ENCODE peak calls at places on chromosome 2, in eight cellular contexts. One of them, this sample, is unnamed.

GRCh38 chr2:216925632-216926366 is 65.9 kb upstream of the TNP1 start:
- DNase-seq in cardiac septum: no peak
- DNase-seq in neural progenitor cell: no peak
- DNase-seq in HEK293T: no peak
- DNase-seq in kidney tubule cell: no peak
- DNase-seq in renal cortical epithelial cell: no peak
- DNase-seq in activated naive CD4-positive, alpha-beta T cell treated with anti-CD3 and anti-CD28 coated beads, Interleukin-2, amount 10 ng/mL, durations not matched to agents 7 days and 5 days: no peak
- DNase-seq in GM12864: no peak
- DNase-seq in this sample: no peak

GRCh38 chr2:28626891-28627421 is 124.7 kb upstream of the PPP1CB start:
- DNase-seq in cardiac septum: peak
- DNase-seq in neural progenitor cell: no peak
- DNase-seq in HEK293T: no peak
- DNase-seq in kidney tubule cell: no peak
- DNase-seq in renal cortical epithelial cell: no peak
- DNase-seq in activated naive CD4-positive, alpha-beta T cell treated with anti-CD3 and anti-CD28 coated beads, Interleukin-2, amount 10 ng/mL, durations not matched to agents 7 days and 5 days: no peak
- DNase-seq in GM12864: no peak
- DNase-seq in this sample: peak

GRCh38 chr2:224837558-224837957 is 121.4 kb upstream of the CCDC195 start:
- DNase-seq in cardiac septum: no peak
- DNase-seq in neural progenitor cell: no peak
- DNase-seq in HEK293T: no peak
- DNase-seq in kidney tubule cell: peak
- DNase-seq in renal cortical epithelial cell: peak
- DNase-seq in activated naive CD4-positive, alpha-beta T cell treated with anti-CD3 and anti-CD28 coated beads, Interleukin-2, amount 10 ng/mL, durations not matched to agents 7 days and 5 days: no peak
- DNase-seq in GM12864: no peak
- DNase-seq in this sample: peak

GRCh38 chr2:40430741-40431599 is 20.9 kb downstream of the SLC8A1 start:
- DNase-seq in cardiac septum: no peak
- DNase-seq in neural progenitor cell: no peak
- DNase-seq in HEK293T: no peak
- DNase-seq in kidney tubule cell: peak
- DNase-seq in renal cortical epithelial cell: no peak
- DNase-seq in activated naive CD4-positive, alpha-beta T cell treated with anti-CD3 and anti-CD28 coated beads, Interleukin-2, amount 10 ng/mL, durations not matched to agents 7 days and 5 days: no peak
- DNase-seq in GM12864: no peak
- DNase-seq in this sample: no peak

GRCh38 chr2:150030440-150030839 is 442.9 kb upstream of the MMADHC start:
- DNase-seq in cardiac septum: no peak
- DNase-seq in neural progenitor cell: no peak
- DNase-seq in HEK293T: no peak
- DNase-seq in kidney tubule cell: no peak
- DNase-seq in renal cortical epithelial cell: no peak
- DNase-seq in activated naive CD4-positive, alpha-beta T cell treated with anti-CD3 and anti-CD28 coated beads, Interleukin-2, amount 10 ng/mL, durations not matched to agents 7 days and 5 days: no peak
- DNase-seq in GM12864: no peak
- DNase-seq in this sample: no peak

GRCh38 chr2:57330447-57330846 is 716.2 kb upstream of the VRK2 start:
- DNase-seq in cardiac septum: no peak
- DNase-seq in neural progenitor cell: no peak
- DNase-seq in HEK293T: no peak
- DNase-seq in kidney tubule cell: peak
- DNase-seq in renal cortical epithelial cell: peak
- DNase-seq in activated naive CD4-positive, alpha-beta T cell treated with anti-CD3 and anti-CD28 coated beads, Interleukin-2, amount 10 ng/mL, durations not matched to agents 7 days and 5 days: no peak
- DNase-seq in GM12864: no peak
- DNase-seq in this sample: peak

GRCh38 chr2:151138507-151138906 is 123.2 kb downstream of the RBM43 start:
- DNase-seq in cardiac septum: no peak
- DNase-seq in neural progenitor cell: no peak
- DNase-seq in HEK293T: no peak
- DNase-seq in kidney tubule cell: no peak
- DNase-seq in renal cortical epithelial cell: no peak
- DNase-seq in activated naive CD4-positive, alpha-beta T cell treated with anti-CD3 and anti-CD28 coated beads, Interleukin-2, amount 10 ng/mL, durations not matched to agents 7 days and 5 days: no peak
- DNase-seq in GM12864: no peak
- DNase-seq in this sample: peak

GRCh38 chr2:228690681-228691080 is 509.2 kb upstream of the SPHKAP start:
- DNase-seq in cardiac septum: no peak
- DNase-seq in neural progenitor cell: peak
- DNase-seq in HEK293T: no peak
- DNase-seq in kidney tubule cell: no peak
- DNase-seq in renal cortical epithelial cell: no peak
- DNase-seq in activated naive CD4-positive, alpha-beta T cell treated with anti-CD3 and anti-CD28 coated beads, Interleukin-2, amount 10 ng/mL, durations not matched to agents 7 days and 5 days: no peak
- DNase-seq in GM12864: no peak
- DNase-seq in this sample: no peak

GRCh38 chr2:105926960-105927678 is 182.4 kb downstream of the NCK2 start:
- DNase-seq in cardiac septum: no peak
- DNase-seq in neural progenitor cell: no peak
- DNase-seq in HEK293T: no peak
- DNase-seq in kidney tubule cell: no peak
- DNase-seq in renal cortical epithelial cell: no peak
- DNase-seq in activated naive CD4-positive, alpha-beta T cell treated with anti-CD3 and anti-CD28 coated beads, Interleukin-2, amount 10 ng/mL, durations not matched to agents 7 days and 5 days: peak
- DNase-seq in GM12864: no peak
- DNase-seq in this sample: no peak

GRCh38 chr2:224922142-224922727 is 120.0 kb downstream of the DOCK10 start:
- DNase-seq in cardiac septum: no peak
- DNase-seq in neural progenitor cell: no peak
- DNase-seq in HEK293T: no peak
- DNase-seq in kidney tubule cell: no peak
- DNase-seq in renal cortical epithelial cell: no peak
- DNase-seq in activated naive CD4-positive, alpha-beta T cell treated with anti-CD3 and anti-CD28 coated beads, Interleukin-2, amount 10 ng/mL, durations not matched to agents 7 days and 5 days: no peak
- DNase-seq in GM12864: no peak
- DNase-seq in this sample: no peak

GRCh38 chr2:26691881-26692813 is at the start of gene KCNK3:
- DNase-seq in cardiac septum: no peak
- DNase-seq in neural progenitor cell: peak
- DNase-seq in HEK293T: peak
- DNase-seq in kidney tubule cell: peak
- DNase-seq in renal cortical epithelial cell: peak
- DNase-seq in activated naive CD4-positive, alpha-beta T cell treated with anti-CD3 and anti-CD28 coated beads, Interleukin-2, amount 10 ng/mL, durations not matched to agents 7 days and 5 days: peak
- DNase-seq in GM12864: no peak
- DNase-seq in this sample: no peak

GRCh38 chr2:96320326-96321229 is 4.5 kb upstream of the ITPRIPL1 start:
- DNase-seq in cardiac septum: no peak
- DNase-seq in neural progenitor cell: no peak
- DNase-seq in HEK293T: no peak
- DNase-seq in kidney tubule cell: no peak
- DNase-seq in renal cortical epithelial cell: no peak
- DNase-seq in activated naive CD4-positive, alpha-beta T cell treated with anti-CD3 and anti-CD28 coated beads, Interleukin-2, amount 10 ng/mL, durations not matched to agents 7 days and 5 days: no peak
- DNase-seq in GM12864: no peak
- DNase-seq in this sample: no peak

GRCh38 chr2:39632871-39633270 is 32.8 kb upstream of the TMEM178A start:
- DNase-seq in cardiac septum: no peak
- DNase-seq in neural progenitor cell: peak
- DNase-seq in HEK293T: no peak
- DNase-seq in kidney tubule cell: peak
- DNase-seq in renal cortical epithelial cell: peak
- DNase-seq in activated naive CD4-positive, alpha-beta T cell treated with anti-CD3 and anti-CD28 coated beads, Interleukin-2, amount 10 ng/mL, durations not matched to agents 7 days and 5 days: no peak
- DNase-seq in GM12864: no peak
- DNase-seq in this sample: peak

GRCh38 chr2:20067992-20068727 is 16.7 kb upstream of the LAPTM4A start:
- DNase-seq in cardiac septum: no peak
- DNase-seq in neural progenitor cell: no peak
- DNase-seq in HEK293T: no peak
- DNase-seq in kidney tubule cell: peak
- DNase-seq in renal cortical epithelial cell: peak
- DNase-seq in activated naive CD4-positive, alpha-beta T cell treated with anti-CD3 and anti-CD28 coated beads, Interleukin-2, amount 10 ng/mL, durations not matched to agents 7 days and 5 days: no peak
- DNase-seq in GM12864: no peak
- DNase-seq in this sample: peak

GRCh38 chr2:134917219-134917957 is 1.2 kb upstream of the CCNT2 start:
- DNase-seq in cardiac septum: no peak
- DNase-seq in neural progenitor cell: peak
- DNase-seq in HEK293T: no peak
- DNase-seq in kidney tubule cell: peak
- DNase-seq in renal cortical epithelial cell: no peak
- DNase-seq in activated naive CD4-positive, alpha-beta T cell treated with anti-CD3 and anti-CD28 coated beads, Interleukin-2, amount 10 ng/mL, durations not matched to agents 7 days and 5 days: peak
- DNase-seq in GM12864: no peak
- DNase-seq in this sample: no peak

GRCh38 chr2:223054193-223054781 is 2.3 kb downstream of the KCNE4 start:
- DNase-seq in cardiac septum: no peak
- DNase-seq in neural progenitor cell: no peak
- DNase-seq in HEK293T: no peak
- DNase-seq in kidney tubule cell: no peak
- DNase-seq in renal cortical epithelial cell: no peak
- DNase-seq in activated naive CD4-positive, alpha-beta T cell treated with anti-CD3 and anti-CD28 coated beads, Interleukin-2, amount 10 ng/mL, durations not matched to agents 7 days and 5 days: no peak
- DNase-seq in GM12864: no peak
- DNase-seq in this sample: peak

GRCh38 chr2:220198911-220199310 is 571.5 kb downstream of the SLC4A3 start:
- DNase-seq in cardiac septum: no peak
- DNase-seq in neural progenitor cell: no peak
- DNase-seq in HEK293T: no peak
- DNase-seq in kidney tubule cell: no peak
- DNase-seq in renal cortical epithelial cell: no peak
- DNase-seq in activated naive CD4-positive, alpha-beta T cell treated with anti-CD3 and anti-CD28 coated beads, Interleukin-2, amount 10 ng/mL, durations not matched to agents 7 days and 5 days: no peak
- DNase-seq in GM12864: no peak
- DNase-seq in this sample: peak

GRCh38 chr2:218398437-218399390 is 954 bp upstream of the CTDSP1 start:
- DNase-seq in cardiac septum: peak
- DNase-seq in neural progenitor cell: peak
- DNase-seq in HEK293T: peak
- DNase-seq in kidney tubule cell: peak
- DNase-seq in renal cortical epithelial cell: no peak
- DNase-seq in activated naive CD4-positive, alpha-beta T cell treated with anti-CD3 and anti-CD28 coated beads, Interleukin-2, amount 10 ng/mL, durations not matched to agents 7 days and 5 days: peak
- DNase-seq in GM12864: no peak
- DNase-seq in this sample: peak

GRCh38 chr2:121705390-121705789 is 31.3 kb downstream of the NIFK start:
- DNase-seq in cardiac septum: no peak
- DNase-seq in neural progenitor cell: no peak
- DNase-seq in HEK293T: no peak
- DNase-seq in kidney tubule cell: no peak
- DNase-seq in renal cortical epithelial cell: no peak
- DNase-seq in activated naive CD4-positive, alpha-beta T cell treated with anti-CD3 and anti-CD28 coated beads, Interleukin-2, amount 10 ng/mL, durations not matched to agents 7 days and 5 days: no peak
- DNase-seq in GM12864: no peak
- DNase-seq in this sample: no peak

GRCh38 chr2:180720861-180721260 is 259.5 kb upstream of the UBE2E3 start:
- DNase-seq in cardiac septum: no peak
- DNase-seq in neural progenitor cell: no peak
- DNase-seq in HEK293T: no peak
- DNase-seq in kidney tubule cell: no peak
- DNase-seq in renal cortical epithelial cell: no peak
- DNase-seq in activated naive CD4-positive, alpha-beta T cell treated with anti-CD3 and anti-CD28 coated beads, Interleukin-2, amount 10 ng/mL, durations not matched to agents 7 days and 5 days: no peak
- DNase-seq in GM12864: no peak
- DNase-seq in this sample: no peak

GRCh38 chr2:85996591-85996990 is 107.8 kb upstream of the ST3GAL5 start:
- DNase-seq in cardiac septum: peak
- DNase-seq in neural progenitor cell: peak
- DNase-seq in HEK293T: no peak
- DNase-seq in kidney tubule cell: no peak
- DNase-seq in renal cortical epithelial cell: no peak
- DNase-seq in activated naive CD4-positive, alpha-beta T cell treated with anti-CD3 and anti-CD28 coated beads, Interleukin-2, amount 10 ng/mL, durations not matched to agents 7 days and 5 days: no peak
- DNase-seq in GM12864: no peak
- DNase-seq in this sample: no peak

GRCh38 chr2:131635576-131635975 is 107.9 kb downstream of the CCDC74A start:
- DNase-seq in cardiac septum: no peak
- DNase-seq in neural progenitor cell: no peak
- DNase-seq in HEK293T: no peak
- DNase-seq in kidney tubule cell: no peak
- DNase-seq in renal cortical epithelial cell: no peak
- DNase-seq in activated naive CD4-positive, alpha-beta T cell treated with anti-CD3 and anti-CD28 coated beads, Interleukin-2, amount 10 ng/mL, durations not matched to agents 7 days and 5 days: no peak
- DNase-seq in GM12864: no peak
- DNase-seq in this sample: no peak

GRCh38 chr2:127191331-127192219 is 28.5 kb downstream of the CYP27C1 start:
- DNase-seq in cardiac septum: no peak
- DNase-seq in neural progenitor cell: no peak
- DNase-seq in HEK293T: no peak
- DNase-seq in kidney tubule cell: no peak
- DNase-seq in renal cortical epithelial cell: no peak
- DNase-seq in activated naive CD4-positive, alpha-beta T cell treated with anti-CD3 and anti-CD28 coated beads, Interleukin-2, amount 10 ng/mL, durations not matched to agents 7 days and 5 days: no peak
- DNase-seq in GM12864: no peak
- DNase-seq in this sample: no peak

GRCh38 chr2:201933792-201934229 is 99.8 kb upstream of the FZD7 start:
- DNase-seq in cardiac septum: no peak
- DNase-seq in neural progenitor cell: peak
- DNase-seq in HEK293T: no peak
- DNase-seq in kidney tubule cell: no peak
- DNase-seq in renal cortical epithelial cell: no peak
- DNase-seq in activated naive CD4-positive, alpha-beta T cell treated with anti-CD3 and anti-CD28 coated beads, Interleukin-2, amount 10 ng/mL, durations not matched to agents 7 days and 5 days: no peak
- DNase-seq in GM12864: no peak
- DNase-seq in this sample: no peak

GRCh38 chr2:37858197-37858711 is 66.8 kb upstream of the RMDN2 start:
- DNase-seq in cardiac septum: no peak
- DNase-seq in neural progenitor cell: no peak
- DNase-seq in HEK293T: no peak
- DNase-seq in kidney tubule cell: peak
- DNase-seq in renal cortical epithelial cell: peak
- DNase-seq in activated naive CD4-positive, alpha-beta T cell treated with anti-CD3 and anti-CD28 coated beads, Interleukin-2, amount 10 ng/mL, durations not matched to agents 7 days and 5 days: no peak
- DNase-seq in GM12864: no peak
- DNase-seq in this sample: peak

GRCh38 chr2:217947341-217948316 is 55.2 kb downstream of the TNS1 start:
- DNase-seq in cardiac septum: peak
- DNase-seq in neural progenitor cell: no peak
- DNase-seq in HEK293T: no peak
- DNase-seq in kidney tubule cell: no peak
- DNase-seq in renal cortical epithelial cell: no peak
- DNase-seq in activated naive CD4-positive, alpha-beta T cell treated with anti-CD3 and anti-CD28 coated beads, Interleukin-2, amount 10 ng/mL, durations not matched to agents 7 days and 5 days: no peak
- DNase-seq in GM12864: no peak
- DNase-seq in this sample: no peak

GRCh38 chr2:240206630-240207029 is 66.2 kb upstream of the OTOS start:
- DNase-seq in cardiac septum: no peak
- DNase-seq in neural progenitor cell: no peak
- DNase-seq in HEK293T: no peak
- DNase-seq in kidney tubule cell: no peak
- DNase-seq in renal cortical epithelial cell: no peak
- DNase-seq in activated naive CD4-positive, alpha-beta T cell treated with anti-CD3 and anti-CD28 coated beads, Interleukin-2, amount 10 ng/mL, durations not matched to agents 7 days and 5 days: no peak
- DNase-seq in GM12864: no peak
- DNase-seq in this sample: no peak

GRCh38 chr2:66495788-66496640 is 61.1 kb downstream of the MEIS1 start:
- DNase-seq in cardiac septum: peak
- DNase-seq in neural progenitor cell: peak
- DNase-seq in HEK293T: peak
- DNase-seq in kidney tubule cell: peak
- DNase-seq in renal cortical epithelial cell: peak
- DNase-seq in activated naive CD4-positive, alpha-beta T cell treated with anti-CD3 and anti-CD28 coated beads, Interleukin-2, amount 10 ng/mL, durations not matched to agents 7 days and 5 days: no peak
- DNase-seq in GM12864: no peak
- DNase-seq in this sample: peak

GRCh38 chr2:120794716-120795115 is 59.0 kb downstream of the GLI2 start:
- DNase-seq in cardiac septum: no peak
- DNase-seq in neural progenitor cell: no peak
- DNase-seq in HEK293T: no peak
- DNase-seq in kidney tubule cell: no peak
- DNase-seq in renal cortical epithelial cell: peak
- DNase-seq in activated naive CD4-positive, alpha-beta T cell treated with anti-CD3 and anti-CD28 coated beads, Interleukin-2, amount 10 ng/mL, durations not matched to agents 7 days and 5 days: no peak
- DNase-seq in GM12864: no peak
- DNase-seq in this sample: no peak

GRCh38 chr2:62036761-62037250 is 131.3 kb downstream of the COMMD1 start:
- DNase-seq in cardiac septum: no peak
- DNase-seq in neural progenitor cell: no peak
- DNase-seq in HEK293T: no peak
- DNase-seq in kidney tubule cell: no peak
- DNase-seq in renal cortical epithelial cell: no peak
- DNase-seq in activated naive CD4-positive, alpha-beta T cell treated with anti-CD3 and anti-CD28 coated beads, Interleukin-2, amount 10 ng/mL, durations not matched to agents 7 days and 5 days: no peak
- DNase-seq in GM12864: no peak
- DNase-seq in this sample: no peak

GRCh38 chr2:85216927-85217326 is 83.7 kb downstream of the TCF7L1 start:
- DNase-seq in cardiac septum: no peak
- DNase-seq in neural progenitor cell: no peak
- DNase-seq in HEK293T: no peak
- DNase-seq in kidney tubule cell: no peak
- DNase-seq in renal cortical epithelial cell: no peak
- DNase-seq in activated naive CD4-positive, alpha-beta T cell treated with anti-CD3 and anti-CD28 coated beads, Interleukin-2, amount 10 ng/mL, durations not matched to agents 7 days and 5 days: no peak
- DNase-seq in GM12864: no peak
- DNase-seq in this sample: no peak

GRCh38 chr2:233133239-233133638 is 73.1 kb downstream of the INPP5D start:
- DNase-seq in cardiac septum: no peak
- DNase-seq in neural progenitor cell: no peak
- DNase-seq in HEK293T: no peak
- DNase-seq in kidney tubule cell: no peak
- DNase-seq in renal cortical epithelial cell: no peak
- DNase-seq in activated naive CD4-positive, alpha-beta T cell treated with anti-CD3 and anti-CD28 coated beads, Interleukin-2, amount 10 ng/mL, durations not matched to agents 7 days and 5 days: no peak
- DNase-seq in GM12864: no peak
- DNase-seq in this sample: no peak

GRCh38 chr2:120919771-120920437 is 184.2 kb downstream of the GLI2 start:
- DNase-seq in cardiac septum: no peak
- DNase-seq in neural progenitor cell: no peak
- DNase-seq in HEK293T: no peak
- DNase-seq in kidney tubule cell: peak
- DNase-seq in renal cortical epithelial cell: peak
- DNase-seq in activated naive CD4-positive, alpha-beta T cell treated with anti-CD3 and anti-CD28 coated beads, Interleukin-2, amount 10 ng/mL, durations not matched to agents 7 days and 5 days: no peak
- DNase-seq in GM12864: no peak
- DNase-seq in this sample: no peak

GRCh38 chr2:238914648-238915015 is 66.7 kb downstream of the TWIST2 start:
- DNase-seq in cardiac septum: peak
- DNase-seq in neural progenitor cell: no peak
- DNase-seq in HEK293T: no peak
- DNase-seq in kidney tubule cell: peak
- DNase-seq in renal cortical epithelial cell: peak
- DNase-seq in activated naive CD4-positive, alpha-beta T cell treated with anti-CD3 and anti-CD28 coated beads, Interleukin-2, amount 10 ng/mL, durations not matched to agents 7 days and 5 days: no peak
- DNase-seq in GM12864: no peak
- DNase-seq in this sample: peak

This sample was measured in HCEC 1CT.